ENCODE peak calls at places on chromosomes 5 and 9, in eight cellular contexts. One of them, this sample, is unnamed. For H3K36me3 and H3K27me3, the result is how much of the 10 kb centered on the place peaks cover.

GRCh38 chr9:134768332-134769083 is 112.1 kb upstream of the FCN2 start:
- DNase-seq in IMR-90: no peak
- DNase-seq in brain microvascular endothelial cell: no peak
- DNase-seq in neuronal stem cell: no peak
- DNase-seq in thoracic aorta: no peak
- DNase-seq in tibial nerve: no peak
- DNase-seq in osteoblast: no peak
- DNase-seq in MM.1S: no peak
- DNase-seq in this sample: no peak

GRCh38 chr9:137607141-137607857 is 1.8 kb downstream of the ARRDC1 start:
- DNase-seq in MM.1S: no peak
- DNase-seq in brain microvascular endothelial cell: no peak
- DNase-seq in neuronal stem cell: no peak
- DNase-seq in osteoblast: peak
- DNase-seq in thoracic aorta: no peak
- DNase-seq in IMR-90: peak
- DNase-seq in tibial nerve: no peak
- DNase-seq in this sample: peak

GRCh38 chr5:9523090-9523813 is 22.6 kb downstream of the SEMA5A start:
- DNase-seq in thoracic aorta: no peak
- DNase-seq in tibial nerve: no peak
- DNase-seq in osteoblast: peak
- DNase-seq in MM.1S: no peak
- DNase-seq in brain microvascular endothelial cell: peak
- DNase-seq in neuronal stem cell: no peak
- DNase-seq in IMR-90: peak
- DNase-seq in this sample: no peak

GRCh38 chr5:5335115-5335514 is 87.4 kb upstream of the ICE1 start:
- DNase-seq in MM.1S: no peak
- DNase-seq in neuronal stem cell: no peak
- DNase-seq in thoracic aorta: no peak
- DNase-seq in brain microvascular endothelial cell: peak
- DNase-seq in tibial nerve: no peak
- DNase-seq in IMR-90: no peak
- DNase-seq in osteoblast: no peak
- DNase-seq in this sample: no peak

GRCh38 chr5:133229931-133230664 is 178.3 kb downstream of the HSPA4 start:
- DNase-seq in osteoblast: no peak
- DNase-seq in tibial nerve: no peak
- DNase-seq in IMR-90: peak
- DNase-seq in thoracic aorta: no peak
- DNase-seq in brain microvascular endothelial cell: no peak
- DNase-seq in neuronal stem cell: no peak
- DNase-seq in MM.1S: no peak
- DNase-seq in this sample: peak

GRCh38 chr5:137706841-137707240 is 29.0 kb downstream of the KLHL3 start:
- DNase-seq in IMR-90: peak
- DNase-seq in thoracic aorta: no peak
- DNase-seq in MM.1S: no peak
- DNase-seq in tibial nerve: no peak
- DNase-seq in osteoblast: no peak
- DNase-seq in brain microvascular endothelial cell: peak
- DNase-seq in neuronal stem cell: no peak
- DNase-seq in this sample: no peak

GRCh38 chr5:129367883-129368282 is 92.2 kb upstream of the ADAMTS19 start:
- DNase-seq in MM.1S: peak
- DNase-seq in brain microvascular endothelial cell: no peak
- DNase-seq in neuronal stem cell: no peak
- DNase-seq in tibial nerve: no peak
- DNase-seq in IMR-90: peak
- DNase-seq in osteoblast: no peak
- DNase-seq in thoracic aorta: no peak
- DNase-seq in this sample: no peak

GRCh38 chr9:17531642-17532254 is 47.1 kb upstream of the SH3GL2 start:
- DNase-seq in brain microvascular endothelial cell: peak
- DNase-seq in MM.1S: peak
- DNase-seq in tibial nerve: peak
- DNase-seq in thoracic aorta: no peak
- DNase-seq in osteoblast: peak
- DNase-seq in IMR-90: peak
- DNase-seq in neuronal stem cell: peak
- DNase-seq in this sample: peak

GRCh38 chr5:139653616-139654015 is 5.5 kb downstream of the CXXC5 start:
- DNase-seq in thoracic aorta: no peak
- DNase-seq in osteoblast: no peak
- DNase-seq in IMR-90: no peak
- DNase-seq in MM.1S: no peak
- DNase-seq in tibial nerve: no peak
- DNase-seq in brain microvascular endothelial cell: no peak
- DNase-seq in neuronal stem cell: no peak
- DNase-seq in this sample: peak

GRCh38 chr5:54785729-54786548 is 199.5 kb downstream of the ESM1 start:
- DNase-seq in MM.1S: peak
- DNase-seq in IMR-90: peak
- DNase-seq in brain microvascular endothelial cell: no peak
- DNase-seq in thoracic aorta: peak
- DNase-seq in tibial nerve: peak
- DNase-seq in neuronal stem cell: no peak
- DNase-seq in osteoblast: peak
- DNase-seq in this sample: no peak

GRCh38 chr9:27400334-27400875 is 103.5 kb upstream of the EQTN start:
- DNase-seq in tibial nerve: no peak
- DNase-seq in thoracic aorta: no peak
- DNase-seq in MM.1S: no peak
- DNase-seq in IMR-90: no peak
- DNase-seq in neuronal stem cell: no peak
- DNase-seq in brain microvascular endothelial cell: no peak
- DNase-seq in osteoblast: no peak
- DNase-seq in this sample: no peak

GRCh38 chr5:139376364-139376763 is 6.7 kb downstream of the SLC23A1 start:
- DNase-seq in neuronal stem cell: no peak
- DNase-seq in tibial nerve: no peak
- DNase-seq in thoracic aorta: no peak
- DNase-seq in brain microvascular endothelial cell: no peak
- DNase-seq in MM.1S: no peak
- DNase-seq in osteoblast: peak
- DNase-seq in IMR-90: no peak
- DNase-seq in this sample: no peak

GRCh38 chr5:179258922-179259730 is 86.1 kb downstream of the ADAMTS2 start:
- DNase-seq in neuronal stem cell: no peak
- DNase-seq in IMR-90: peak
- DNase-seq in MM.1S: no peak
- DNase-seq in thoracic aorta: no peak
- DNase-seq in tibial nerve: no peak
- DNase-seq in osteoblast: peak
- DNase-seq in brain microvascular endothelial cell: peak
- DNase-seq in this sample: peak

GRCh38 chr9:129484325-129485000 is 136.4 kb downstream of the C9orf50 start:
- DNase-seq in IMR-90: no peak
- DNase-seq in thoracic aorta: no peak
- DNase-seq in brain microvascular endothelial cell: no peak
- DNase-seq in neuronal stem cell: no peak
- DNase-seq in MM.1S: no peak
- DNase-seq in osteoblast: no peak
- DNase-seq in tibial nerve: no peak
- DNase-seq in this sample: no peak

GRCh38 chr5:165805756-165806155 is 2300.3 kb downstream of the MAT2B start:
- DNase-seq in IMR-90: no peak
- DNase-seq in tibial nerve: no peak
- DNase-seq in neuronal stem cell: no peak
- DNase-seq in brain microvascular endothelial cell: no peak
- DNase-seq in thoracic aorta: no peak
- DNase-seq in MM.1S: no peak
- DNase-seq in osteoblast: no peak
- DNase-seq in this sample: peak

GRCh38 chr5:162654661-162655406 is 587.3 kb downstream of the GABRG2 start:
- DNase-seq in MM.1S: no peak
- DNase-seq in brain microvascular endothelial cell: no peak
- DNase-seq in tibial nerve: no peak
- DNase-seq in thoracic aorta: no peak
- DNase-seq in IMR-90: no peak
- DNase-seq in osteoblast: no peak
- DNase-seq in neuronal stem cell: no peak
- DNase-seq in this sample: no peak

GRCh38 chr5:7745882-7746735 is 104.8 kb downstream of the CFAP90 start:
- DNase-seq in MM.1S: peak
- DNase-seq in IMR-90: peak
- DNase-seq in osteoblast: no peak
- DNase-seq in neuronal stem cell: peak
- DNase-seq in tibial nerve: peak
- DNase-seq in thoracic aorta: peak
- DNase-seq in brain microvascular endothelial cell: peak
- DNase-seq in this sample: peak

GRCh38 chr5:142222235-142222880 is 102.5 kb downstream of the SPRY4 start:
- DNase-seq in tibial nerve: no peak
- DNase-seq in osteoblast: no peak
- DNase-seq in IMR-90: no peak
- DNase-seq in MM.1S: no peak
- DNase-seq in thoracic aorta: no peak
- DNase-seq in brain microvascular endothelial cell: no peak
- DNase-seq in neuronal stem cell: no peak
- DNase-seq in this sample: peak

GRCh38 chr9:114616684-114617520 is 5.8 kb downstream of the TMEM268 start:
- DNase-seq in brain microvascular endothelial cell: no peak
- DNase-seq in tibial nerve: peak
- DNase-seq in thoracic aorta: peak
- DNase-seq in IMR-90: no peak
- DNase-seq in MM.1S: peak
- DNase-seq in neuronal stem cell: no peak
- DNase-seq in osteoblast: no peak
- DNase-seq in this sample: no peak

GRCh38 chr5:78295035-78295961 is 800 bp upstream of the AP3B1 start:
- DNase-seq in neuronal stem cell: no peak
- DNase-seq in osteoblast: peak
- DNase-seq in thoracic aorta: no peak
- DNase-seq in IMR-90: no peak
- DNase-seq in tibial nerve: peak
- DNase-seq in MM.1S: peak
- DNase-seq in brain microvascular endothelial cell: no peak
- DNase-seq in this sample: peak

DNA sequence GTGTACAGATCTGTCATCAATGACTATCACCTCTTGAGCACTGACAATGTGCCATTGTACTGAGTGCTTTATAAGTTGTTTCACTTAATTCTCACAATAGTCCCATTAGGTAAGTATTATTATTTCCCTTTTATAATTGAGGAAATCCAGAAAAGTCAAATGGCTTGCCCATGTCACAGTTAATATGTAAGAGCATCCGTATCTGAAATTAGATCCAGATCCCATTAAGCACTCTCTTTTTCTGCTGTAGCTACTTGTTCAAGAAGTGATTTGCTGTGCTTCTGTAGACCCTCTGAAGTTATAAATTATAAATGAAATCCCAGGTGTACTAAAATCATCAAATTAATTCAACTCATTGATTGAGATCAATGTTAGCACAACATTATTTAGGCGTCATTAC is 94.7 kb downstream of the INIP start:
- DNase-seq in osteoblast: no peak
- DNase-seq in brain microvascular endothelial cell: no peak
- DNase-seq in neuronal stem cell: no peak
- DNase-seq in tibial nerve: no peak
- DNase-seq in thoracic aorta: no peak
- DNase-seq in MM.1S: no peak
- DNase-seq in IMR-90: no peak
- DNase-seq in this sample: no peak
- H3K36me3 ChIP-seq in osteoblast: under half
- H3K36me3 ChIP-seq in brain microvascular endothelial cell: under half
- H3K36me3 ChIP-seq in neuronal stem cell: under half
- H3K36me3 ChIP-seq in tibial nerve: under half
- H3K36me3 ChIP-seq in thoracic aorta: under half
- H3K36me3 ChIP-seq in MM.1S: under half
- H3K36me3 ChIP-seq in IMR-90: under half
- H3K36me3 ChIP-seq in this sample: under half

GRCh38 chr9:112382501-112383364 is 2.8 kb downstream of the HSDL2 start:
- DNase-seq in tibial nerve: no peak
- DNase-seq in brain microvascular endothelial cell: no peak
- DNase-seq in thoracic aorta: no peak
- DNase-seq in neuronal stem cell: no peak
- DNase-seq in IMR-90: no peak
- DNase-seq in MM.1S: no peak
- DNase-seq in osteoblast: no peak
- DNase-seq in this sample: no peak
- H3K4me3 ChIP-seq in tibial nerve: no peak
- H3K4me3 ChIP-seq in brain microvascular endothelial cell: no peak
- H3K4me3 ChIP-seq in thoracic aorta: peak
- H3K4me3 ChIP-seq in neuronal stem cell: no peak
- H3K4me3 ChIP-seq in IMR-90: no peak
- H3K4me3 ChIP-seq in MM.1S: no peak
- H3K4me3 ChIP-seq in osteoblast: no peak
- H3K4me3 ChIP-seq in this sample: no peak

GRCh38 chr5:163894645-163895044 is 389.2 kb downstream of the MAT2B start:
- DNase-seq in IMR-90: peak
- DNase-seq in brain microvascular endothelial cell: no peak
- DNase-seq in osteoblast: no peak
- DNase-seq in neuronal stem cell: no peak
- DNase-seq in tibial nerve: no peak
- DNase-seq in thoracic aorta: no peak
- DNase-seq in MM.1S: no peak
- DNase-seq in this sample: no peak
- H3K27me3 ChIP-seq in IMR-90: under half
- H3K27me3 ChIP-seq in brain microvascular endothelial cell: under half
- H3K27me3 ChIP-seq in osteoblast: under half
- H3K27me3 ChIP-seq in neuronal stem cell: under half
- H3K27me3 ChIP-seq in tibial nerve: under half
- H3K27me3 ChIP-seq in thoracic aorta: under half
- H3K27me3 ChIP-seq in MM.1S: under half
- H3K27me3 ChIP-seq in this sample: under half

GRCh38 chr5:131436081-131436480 is 172.2 kb downstream of the CDC42SE2 start:
- DNase-seq in osteoblast: no peak
- DNase-seq in thoracic aorta: no peak
- DNase-seq in MM.1S: no peak
- DNase-seq in tibial nerve: peak
- DNase-seq in brain microvascular endothelial cell: no peak
- DNase-seq in IMR-90: no peak
- DNase-seq in neuronal stem cell: no peak
- DNase-seq in this sample: no peak

GRCh38 chr5:131431794-131432193 is 167.9 kb downstream of the CDC42SE2 start:
- DNase-seq in brain microvascular endothelial cell: no peak
- DNase-seq in osteoblast: no peak
- DNase-seq in neuronal stem cell: no peak
- DNase-seq in IMR-90: no peak
- DNase-seq in MM.1S: no peak
- DNase-seq in tibial nerve: no peak
- DNase-seq in thoracic aorta: no peak
- DNase-seq in this sample: no peak

GRCh38 chr5:131426011-131426410 is 162.2 kb downstream of the CDC42SE2 start:
- DNase-seq in neuronal stem cell: no peak
- DNase-seq in tibial nerve: no peak
- DNase-seq in osteoblast: no peak
- DNase-seq in MM.1S: no peak
- DNase-seq in brain microvascular endothelial cell: no peak
- DNase-seq in IMR-90: no peak
- DNase-seq in thoracic aorta: no peak
- DNase-seq in this sample: no peak

DNA sequence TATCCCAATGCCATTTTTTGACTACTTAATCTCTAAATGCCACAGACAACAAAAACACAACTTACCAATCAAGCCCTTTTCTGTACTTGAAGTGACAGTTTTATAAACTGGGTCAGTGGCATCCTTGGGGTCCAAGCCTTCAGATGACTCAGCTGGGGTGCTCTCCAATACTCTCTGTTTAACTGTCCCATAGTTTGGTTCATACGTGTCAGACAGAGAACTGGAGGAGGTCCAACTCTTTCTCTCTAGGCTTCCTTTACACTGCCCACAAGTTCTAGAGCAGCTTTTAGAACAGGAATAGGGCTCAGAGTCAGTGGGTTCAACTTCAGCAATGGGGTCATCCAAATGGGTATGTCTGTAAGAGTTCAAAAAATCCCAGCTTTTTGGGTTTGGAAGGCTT is 166.9 kb downstream of the CDC42SE2 start:
- DNase-seq in MM.1S: no peak
- DNase-seq in osteoblast: peak
- DNase-seq in IMR-90: peak
- DNase-seq in brain microvascular endothelial cell: peak
- DNase-seq in neuronal stem cell: no peak
- DNase-seq in tibial nerve: no peak
- DNase-seq in thoracic aorta: no peak
- DNase-seq in this sample: no peak
- H3K36me3 ChIP-seq in MM.1S: under half
- H3K36me3 ChIP-seq in osteoblast: under half
- H3K36me3 ChIP-seq in IMR-90: under half
- H3K36me3 ChIP-seq in brain microvascular endothelial cell: under half
- H3K36me3 ChIP-seq in neuronal stem cell: half or more
- H3K36me3 ChIP-seq in tibial nerve: half or more
- H3K36me3 ChIP-seq in thoracic aorta: under half
- H3K36me3 ChIP-seq in this sample: under half